ENCODE peak calls at places on chromosomes 3 and 15, in six cellular contexts. S, W, Y, R, T and G are unnamed samples.

GRCh38 chr3:117131259-117131658 is 421.7 kb downstream of the TUSC7 start:
- DNase-seq in S (no peak), W (no peak), Y (no peak), R (no peak), T (no peak), G (no peak)

GRCh38 chr3:197746214-197746613 is 3.5 kb upstream of the FYTTD1 start:
- DNase-seq in S (no peak), W (no peak), Y (peak; percentile 22), R (no peak), T (peak; percentile 55), G (no peak)

GRCh38 chr3:124832782-124833709 is 54.1 kb downstream of the ITGB5 start:
- DNase-seq in S (no peak), W (no peak), Y (peak; percentile 85), R (no peak), T (no peak), G (no peak)

GRCh38 chr3:101216710-101217457 is 103.5 kb downstream of the IMPG2 start:
- DNase-seq in S (no peak), W (no peak), Y (peak; percentile 75), R (no peak), T (peak; percentile 51), G (no peak)

GRCh38 chr15:40061212-40061901 is 22.4 kb upstream of the SRP14 start:
- DNase-seq in S (no peak), W (no peak), Y (no peak), R (no peak), T (no peak), G (no peak)

GRCh38 chr15:72306211-72306785 is 13.7 kb downstream of the CELF6 start:
- DNase-seq in S (no peak), W (no peak), Y (peak; percentile 66), R (no peak), T (peak; percentile 89), G (peak; percentile 22)

GRCh38 chr3:108125550-108126071 is 34.8 kb upstream of the CD47 start:
- DNase-seq in S (peak; percentile 73), W (peak; percentile 44), Y (no peak), R (no peak), T (peak; percentile 99), G (no peak)

GRCh38 chr3:131174752-131175151 is 148.1 kb downstream of the NEK11 start:
- DNase-seq in S (no peak), W (no peak), Y (peak; percentile 53), R (no peak), T (peak; percentile 82), G (no peak)

GRCh38 chr3:20865811-20866210 is 679.8 kb upstream of the SGO1 start:
- DNase-seq in S (no peak), W (no peak), Y (no peak), R (no peak), T (no peak), G (no peak)

GRCh38 chr3:145942052-145942451 is 218.9 kb downstream of the PLOD2 start:
- DNase-seq in S (no peak), W (no peak), Y (no peak), R (no peak), T (no peak), G (no peak)

GRCh38 chr15:63513728-63514127 is 9.3 kb downstream of the USP3 start:
- DNase-seq in S (no peak), W (no peak), Y (no peak), R (no peak), T (no peak), G (no peak)

GRCh38 chr3:41346698-41347097 is 147.4 kb downstream of the CTNNB1 start:
- DNase-seq in S (no peak), W (no peak), Y (peak; percentile 17), R (no peak), T (no peak), G (no peak)

GRCh38 chr3:27504749-27505148 is 20.6 kb upstream of the SLC4A7 start:
- DNase-seq in S (no peak), W (no peak), Y (no peak), R (no peak), T (no peak), G (no peak)

GRCh38 chr3:25532763-25533162 is 104.7 kb downstream of the RARB start:
- DNase-seq in S (no peak), W (no peak), Y (peak; percentile 52), R (no peak), T (peak; percentile 32), G (no peak)

GRCh38 chr15:66785637-66786036 is 83.6 kb downstream of the SMAD6 start:
- DNase-seq in S (no peak), W (no peak), Y (peak; percentile 87), R (no peak), T (no peak), G (no peak)

GRCh38 chr3:148101061-148101460 is 596.6 kb upstream of the AGTR1 start:
- DNase-seq in S (no peak), W (no peak), Y (peak; percentile 34), R (no peak), T (no peak), G (no peak)

GRCh38 chr3:150225986-150226385 is 182.1 kb upstream of the TSC22D2 start:
- DNase-seq in S (no peak), W (no peak), Y (no peak), R (no peak), T (no peak), G (no peak)

GRCh38 chr15:58770519-58770856 is 614 bp upstream of the MINDY2 start:
- DNase-seq in S (no peak), W (no peak), Y (peak; percentile 91), R (no peak), T (no peak), G (no peak)

GRCh38 chr15:40410476-40410875 is 4.9 kb downstream of the IVD start:
- DNase-seq in S (no peak), W (no peak), Y (no peak), R (no peak), T (no peak), G (no peak)

GRCh38 chr3:183802989-183803388 is 22.4 kb downstream of the MAP6D1 start:
- DNase-seq in S (no peak), W (no peak), Y (no peak), R (no peak), T (no peak), G (no peak)

GRCh38 chr3:108106031-108106430 is 15.2 kb upstream of the CD47 start:
- DNase-seq in S (no peak), W (no peak), Y (peak; percentile 42), R (no peak), T (no peak), G (no peak)

GRCh38 chr3:14480207-14481017 is 59.7 kb downstream of the GRIP2 start:
- DNase-seq in S (no peak), W (no peak), Y (peak; percentile 78), R (no peak), T (no peak), G (no peak)

GRCh38 chr15:74220475-74221248 is 15.5 kb upstream of the CCDC33 start:
- DNase-seq in S (no peak), W (no peak), Y (no peak), R (no peak), T (no peak), G (no peak)

GRCh38 chr3:46351646-46352045 is 2.3 kb upstream of the CCR2 start:
- DNase-seq in S (no peak), W (no peak), Y (no peak), R (no peak), T (no peak), G (no peak)

GRCh38 chr3:100536093-100536492 is 43.7 kb downstream of the TMEM45A start:
- DNase-seq in S (no peak), W (no peak), Y (peak; percentile 55), R (no peak), T (no peak), G (no peak)

GRCh38 chr3:14378415-14378814 is 24.0 kb upstream of the SLC6A6 start:
- DNase-seq in S (no peak), W (no peak), Y (no peak), R (no peak), T (no peak), G (no peak)

GRCh38 chr3:2657408-2657807 is 452.8 kb downstream of the IL5RA start:
- DNase-seq in S (no peak), W (no peak), Y (peak; percentile 9), R (no peak), T (no peak), G (no peak)

GRCh38 chr3:13159890-13160289 is 86.7 kb upstream of the IQSEC1 start:
- DNase-seq in S (no peak), W (no peak), Y (no peak), R (no peak), T (no peak), G (no peak)

GRCh38 chr3:166986000-166986399 is 394.1 kb downstream of the ZBBX start:
- DNase-seq in S (no peak), W (no peak), Y (no peak), R (no peak), T (no peak), G (no peak)

GRCh38 chr3:150371741-150372254 is 36.3 kb upstream of the TSC22D2 start:
- DNase-seq in S (peak; percentile 51), W (no peak), Y (peak; percentile 100), R (no peak), T (peak; percentile 68), G (peak; percentile 25)

GRCh38 chr3:105791919-105792786 is 76.7 kb downstream of the CBLB start:
- DNase-seq in S (no peak), W (no peak), Y (peak; percentile 100), R (no peak), T (no peak), G (no peak)

GRCh38 chr15:68389936-68390790 is 41.8 kb downstream of the ITGA11 start:
- DNase-seq in S (no peak), W (no peak), Y (peak; percentile 77), R (no peak), T (peak; percentile 70), G (no peak)

GRCh38 chr3:49600781-49601180 is 46.5 kb downstream of the BSN start:
- DNase-seq in S (no peak), W (no peak), Y (no peak), R (no peak), T (no peak), G (no peak)

GRCh38 chr3:54202651-54203248 is 80.4 kb downstream of the CACNA2D3 start:
- DNase-seq in S (no peak), W (no peak), Y (no peak), R (no peak), T (no peak), G (no peak)

GRCh38 chr3:127263586-127264231 is 24.1 kb downstream of the PRR20G start:
- DNase-seq in S (no peak), W (no peak), Y (no peak), R (no peak), T (no peak), G (no peak)